ENCODE peak calls at places on chromosomes 2 and 18, in eight cellular contexts. O is endothelial cell, Y is fibroblast of the aortic adventitia, J is lower leg skin, V is HFF-Myc, W is PC-3, F is astrocyte of the spinal cord, B is right lobe of liver. R is an unnamed sample.

GRCh38 chr18:32480581-32480980 is 9.9 kb upstream of the GAREM1 start:
- DNase-seq in F (no peak), Y (no peak), B (no peak), V (no peak), O (no peak), J (no peak), W (no peak), R (no peak)

GRCh38 chr18:74551936-74552555 is 17.7 kb downstream of the CNDP1 start:
- DNase-seq in O (peak), J (peak), F (peak), B (peak), W (peak), Y (peak), V (peak), R (peak)

GRCh38 chr2:223576873-223577272 is 25.3 kb downstream of the SCG2 start:
- DNase-seq in O (no peak), V (peak), B (no peak), Y (peak), W (no peak), F (peak), J (peak), R (no peak)

GRCh38 chr2:233265899-233266431 is 14.5 kb downstream of the ATG16L1 start:
- DNase-seq in O (no peak), B (no peak), J (no peak), W (no peak), V (no peak), F (no peak), Y (no peak), R (no peak)

GRCh38 chr2:236621786-236622185 is 52.2 kb downstream of the ACKR3 start:
- DNase-seq in J (no peak), V (no peak), Y (no peak), W (no peak), F (no peak), B (no peak), O (no peak), R (no peak)

GRCh38 chr18:60684843-60685513 is 312.4 kb upstream of the MC4R start:
- DNase-seq in F (peak), W (peak), O (no peak), Y (peak), J (no peak), V (no peak), B (no peak), R (no peak)

GRCh38 chr2:158034198-158034831 is 67.4 kb upstream of the UPP2 start:
- DNase-seq in F (peak), W (peak), O (peak), B (no peak), Y (peak), J (no peak), V (no peak), R (peak)

GRCh38 chr2:13057671-13058070 is 340.9 kb downstream of the TRIB2 start:
- DNase-seq in J (no peak), W (no peak), F (no peak), O (no peak), Y (no peak), B (no peak), V (no peak), R (no peak)

GRCh38 chr18:74066018-74066417 is 81.6 kb downstream of the FBXO15 start:
- DNase-seq in B (no peak), O (no peak), J (no peak), Y (no peak), V (no peak), F (no peak), W (no peak), R (no peak)

GRCh38 chr18:13800505-13801259 is 23.3 kb upstream of the MC5R start:
- DNase-seq in J (no peak), W (peak), O (peak), F (peak), V (no peak), B (peak), Y (peak), R (peak)

GRCh38 chr18:10822457-10822856 is 296.6 kb downstream of the NAPG start:
- DNase-seq in B (no peak), O (no peak), F (no peak), Y (no peak), V (no peak), W (no peak), J (no peak), R (no peak)

GRCh38 chr2:180657054-180657453 is 323.4 kb upstream of the UBE2E3 start:
- DNase-seq in B (no peak), J (no peak), F (peak), Y (peak), W (peak), O (no peak), V (no peak), R (no peak)

GRCh38 chr2:7034313-7034712 is 117.1 kb downstream of the RNF144A start:
- DNase-seq in Y (peak), F (peak), V (no peak), B (no peak), W (peak), O (no peak), J (no peak), R (no peak)

GRCh38 chr2:178306351-178307073 is 112.2 kb downstream of the OSBPL6 start:
- DNase-seq in J (peak), B (peak), O (peak), Y (peak), F (peak), V (peak), W (peak), R (peak)

GRCh38 chr2:111716901-111717635 is 166.9 kb downstream of the ANAPC1 start:
- DNase-seq in B (no peak), J (no peak), V (no peak), F (no peak), O (no peak), W (no peak), Y (no peak), R (no peak)

GRCh38 chr2:73359915-73360697 is 25.5 kb upstream of the ALMS1 start:
- DNase-seq in W (peak), V (no peak), F (no peak), J (no peak), Y (peak), O (no peak), B (no peak), R (no peak)

GRCh38 chr2:182715121-182715895 is 749 bp upstream of the DNAJC10 start:
- DNase-seq in V (no peak), O (no peak), F (peak), J (no peak), Y (peak), W (peak), B (no peak), R (no peak)

GRCh38 chr2:174210861-174211260 is 37.5 kb downstream of the OLA1 start:
- DNase-seq in V (no peak), B (no peak), J (no peak), Y (no peak), W (no peak), O (peak), F (no peak), R (no peak)

GRCh38 chr18:46434629-46435028 is 222.4 kb downstream of the LOXHD1 start:
- DNase-seq in O (no peak), F (no peak), W (no peak), B (no peak), V (no peak), Y (no peak), J (no peak), R (no peak)

GRCh38 chr18:74213429-74213828 is 65.1 kb downstream of the TIMM21 start:
- DNase-seq in B (no peak), Y (no peak), V (no peak), F (no peak), W (no peak), O (no peak), J (no peak), R (no peak)

DNA sequence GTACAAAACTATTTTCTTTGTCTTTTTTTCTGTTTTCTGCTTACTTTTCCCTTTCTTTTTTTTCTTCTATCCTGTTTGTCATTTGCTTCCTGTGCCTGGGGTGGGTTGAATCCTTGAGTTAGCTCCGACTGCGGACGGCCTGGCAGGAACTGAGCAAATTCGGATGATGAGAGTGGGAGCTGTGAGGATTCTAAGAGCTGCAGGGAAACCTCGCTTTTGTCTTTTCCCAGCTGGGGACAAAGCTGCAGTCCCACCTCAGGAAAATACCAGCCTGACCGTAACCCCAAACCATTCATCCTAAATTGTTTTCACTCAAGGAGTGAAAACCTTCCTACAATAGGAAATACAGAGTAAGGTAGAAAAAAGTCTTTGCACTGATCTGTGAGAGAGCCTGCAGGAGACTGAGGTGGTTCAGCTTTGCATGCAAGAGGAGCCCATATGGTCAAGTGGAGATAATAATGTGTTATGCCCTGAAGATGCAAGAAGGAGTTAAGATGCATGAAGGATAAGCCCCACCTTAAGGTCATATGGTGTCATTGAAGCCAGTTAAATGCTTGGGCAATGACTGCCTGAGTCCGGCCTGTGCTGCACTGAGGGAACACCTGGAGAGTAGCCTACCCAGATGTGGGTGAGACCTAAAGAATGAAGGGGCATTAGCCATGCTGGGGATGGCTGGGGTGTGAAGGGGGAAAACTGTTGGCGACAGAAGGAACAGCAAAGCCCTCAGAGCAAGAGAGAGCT is 31.7 kb upstream of the ARL4C start:
- DNase-seq in F (no peak), V (no peak), J (no peak), Y (no peak), O (no peak), B (no peak), W (peak), R (no peak)
- TF ChIP-seq CTCF in F (no peak), V (no peak), J (no peak), Y (no peak), O (no peak), B (no peak), W (peak), R (no peak)

GRCh38 chr2:191230174-191230573 is 15.0 kb upstream of the MYO1B start:
- DNase-seq in V (peak), F (peak), B (no peak), W (peak), J (no peak), O (no peak), Y (peak), R (no peak)

GRCh38 chr2:191233533-191233932 is 11.7 kb upstream of the MYO1B start:
- DNase-seq in O (no peak), V (no peak), J (no peak), B (no peak), F (no peak), Y (no peak), W (no peak), R (no peak)

GRCh38 chr2:191234456-191234855 is 10.7 kb upstream of the MYO1B start:
- DNase-seq in B (no peak), F (no peak), W (no peak), J (no peak), V (no peak), Y (no peak), O (no peak), R (no peak)

GRCh38 chr2:191228861-191229260 is 16.3 kb upstream of the MYO1B start:
- DNase-seq in F (no peak), Y (no peak), V (no peak), O (no peak), J (peak), B (no peak), W (no peak), R (no peak)

DNA sequence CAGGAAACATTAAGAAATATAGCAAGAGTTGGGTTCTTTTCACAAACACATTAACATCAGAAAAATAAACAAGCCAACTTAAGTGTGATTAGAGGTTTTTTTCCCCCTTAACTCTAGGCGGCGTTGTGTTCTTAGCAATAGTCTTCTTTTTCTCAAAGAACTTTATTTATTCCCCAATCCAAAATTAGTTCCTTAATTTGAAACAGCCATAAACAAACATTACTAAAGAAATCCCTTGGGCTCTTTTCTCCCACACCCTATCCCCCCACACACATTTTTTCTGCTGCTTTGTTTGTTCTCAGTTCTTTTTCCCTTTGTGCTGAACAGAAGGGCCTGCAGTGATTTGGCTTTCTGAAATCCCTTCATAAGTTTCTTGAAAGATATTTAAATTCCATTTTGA is 13.2 kb upstream of the MYO1B start:
- DNase-seq in J (no peak), Y (peak), V (no peak), F (peak), W (no peak), O (no peak), B (no peak), R (no peak)
- TF ChIP-seq CTCF in J (no peak), Y (peak), V (peak), F (peak), W (peak), O (no peak), B (peak), R (peak)

GRCh38 chr2:11870584-11870983 is 124.2 kb downstream of the LPIN1 start:
- DNase-seq in V (no peak), B (no peak), F (no peak), J (peak), O (no peak), Y (no peak), W (no peak), R (peak)
- TF ChIP-seq CTCF in V (no peak), B (no peak), F (no peak), J (no peak), O (no peak), Y (no peak), W (no peak), R (no peak)

DNA sequence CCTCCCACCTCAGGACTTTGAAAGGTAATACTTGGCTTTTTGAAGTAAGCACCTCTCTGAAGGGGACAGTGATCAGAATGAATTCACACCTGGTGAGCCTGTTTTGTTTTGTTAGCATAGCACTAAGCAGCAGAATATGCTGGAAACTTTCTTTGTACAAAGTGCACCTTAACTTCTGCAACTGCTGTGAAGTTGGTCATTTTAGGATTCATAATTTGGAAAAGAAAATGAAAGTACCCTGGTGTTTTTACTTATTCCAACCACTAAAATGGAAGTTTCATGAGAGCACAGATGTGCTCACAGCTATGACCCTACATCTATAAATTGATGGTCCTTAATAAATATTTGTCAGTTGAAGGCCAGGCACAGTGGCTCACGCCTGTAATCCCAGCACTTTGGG is 257.8 kb upstream of the STON1 start:
- DNase-seq in B (no peak), W (no peak), O (no peak), Y (no peak), J (no peak), F (no peak), V (no peak), R (no peak)
- TF ChIP-seq CTCF in B (no peak), W (no peak), O (no peak), Y (no peak), J (no peak), F (no peak), V (no peak), R (no peak)

DNA sequence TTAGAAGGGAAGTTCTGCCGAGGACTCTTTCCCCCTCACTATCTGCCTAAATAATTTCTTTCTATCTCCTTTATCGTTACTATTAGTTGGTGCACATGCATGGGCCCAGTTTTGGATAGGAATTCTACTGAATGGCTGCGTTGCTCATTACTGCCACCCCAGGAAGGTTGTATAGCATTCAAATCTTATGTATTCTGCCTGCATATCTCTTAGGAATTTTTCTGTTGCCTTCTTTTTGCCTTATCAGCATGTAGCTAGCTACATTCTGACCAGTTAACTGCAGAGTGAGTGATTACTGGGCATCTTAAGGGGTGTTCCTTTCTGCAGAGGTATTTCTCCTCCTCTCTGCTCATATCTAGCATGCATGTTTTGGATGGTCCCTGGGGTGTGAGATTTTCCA is 239.6 kb downstream of the TDRD15 start:
- DNase-seq in F (no peak), O (no peak), V (no peak), Y (no peak), W (no peak), B (no peak), J (no peak), R (no peak)
- TF ChIP-seq CTCF in F (no peak), O (no peak), V (no peak), Y (no peak), W (no peak), B (no peak), J (no peak), R (no peak)

GRCh38 chr2:212532585-212532984 is 6.0 kb downstream of the ERBB4 start:
- DNase-seq in J (no peak), F (no peak), O (no peak), W (no peak), V (no peak), Y (no peak), B (no peak), R (no peak)
- TF ChIP-seq CTCF in J (no peak), F (no peak), O (no peak), W (no peak), V (no peak), Y (no peak), B (no peak), R (no peak)